ENCODE peak calls at places on chromosomes 4 and X, in six cellular contexts. Y is NCI-H510A treated with DMSO at 0.1 percent for 48 hours, H is hypothalamus, A is M059J, I is OCI-LY7, F is occipital lobe. W is an unnamed sample.

GRCh38 chr4:53804719-53805118 is 213.4 kb upstream of the LNX1 start:
- DNase-seq in Y (no peak), H (no peak), A (peak; percentile 10), F (no peak), I (peak; percentile 78), W (peak; percentile 6)

GRCh38 chr4:22488136-22488535 is 27.7 kb downstream of the ADGRA3 start:
- DNase-seq in H (no peak), A (no peak), Y (no peak), I (no peak), F (no peak), W (no peak)

GRCh38 chr4:177367336-177367735 is 57.7 kb downstream of the NEIL3 start:
- DNase-seq in F (no peak), H (no peak), Y (no peak), A (peak; percentile 11), I (peak; percentile 5), W (no peak)

GRCh38 chr4:4428966-4429875 is 42.3 kb downstream of the NSG1 start:
- DNase-seq in H (no peak), F (no peak), Y (no peak), A (no peak), I (no peak), W (no peak)

GRCh38 chr4:184766421-184766820 is 32.5 kb upstream of the CENPU start:
- DNase-seq in I (no peak), Y (no peak), A (no peak), F (no peak), H (no peak), W (no peak)

GRCh38 chr4:123452585-123452984 is 56.0 kb downstream of the SPRY1 start:
- DNase-seq in I (peak; percentile 26), H (peak; percentile 48), A (peak; percentile 90), Y (no peak), F (peak; percentile 20), W (peak; percentile 19)

GRCh38 chr4:3250956-3251690 is 2.2 kb downstream of the MSANTD1 start:
- DNase-seq in F (no peak), H (no peak), Y (no peak), I (no peak), A (peak; percentile 54), W (no peak)

GRCh38 chr4:17556498-17556897 is 20.5 kb upstream of the LAP3 start:
- DNase-seq in I (no peak), H (no peak), Y (no peak), F (no peak), A (no peak), W (no peak)

GRCh38 chrX:151870603-151871002 is 42.1 kb upstream of the MAGEA4 start:
- DNase-seq in I (no peak), A (peak; percentile 92), F (no peak), Y (no peak), H (no peak), W (no peak)

GRCh38 chrX:154002215-154002719 is 17.4 kb downstream of the IRAK1 start:
- DNase-seq in A (peak; percentile 87), H (peak; percentile 42), F (peak; percentile 49), Y (no peak), I (no peak), W (no peak)

GRCh38 chr4:48379587-48380140 is 38.3 kb downstream of the SLAIN2 start:
- DNase-seq in H (no peak), Y (no peak), F (no peak), I (no peak), A (no peak), W (no peak)

GRCh38 chrX:40310016-40310415 is 212.3 kb upstream of the BCOR start:
- DNase-seq in H (no peak), A (no peak), Y (no peak), I (no peak), F (no peak), W (no peak)

GRCh38 chr4:185209031-185209851 is at the start of gene SNX25:
- DNase-seq in H (peak; percentile 82), Y (peak; percentile 58), A (peak; percentile 75), F (peak; percentile 71), I (peak; percentile 91), W (peak; percentile 81)

GRCh38 chrX:16578218-16578617 is 71.7 kb upstream of the S100G start:
- DNase-seq in A (peak; percentile 59), H (no peak), I (no peak), Y (no peak), F (no peak), W (no peak)

GRCh38 chr4:108113229-108113628 is 55.5 kb downstream of the LEF1 start:
- DNase-seq in F (no peak), I (no peak), Y (no peak), A (no peak), H (no peak), W (no peak)

GRCh38 chrX:129523076-129524055 is at the start of gene SMARCA1:
- DNase-seq in I (no peak), H (peak; percentile 21), A (peak; percentile 69), F (peak; percentile 6), Y (peak; percentile 13), W (peak; percentile 4)

GRCh38 chr4:94634266-94634665 is 123.5 kb upstream of the BMPR1B start:
- DNase-seq in Y (no peak), I (no peak), F (no peak), A (no peak), H (no peak), W (no peak)

GRCh38 chr4:123976285-123976684 is 579.7 kb downstream of the SPRY1 start:
- DNase-seq in A (no peak), F (no peak), I (peak; percentile 87), Y (no peak), H (no peak), W (no peak)

GRCh38 chr4:182789588-182789987 is 127.6 kb downstream of the DCTD start:
- DNase-seq in I (no peak), F (no peak), Y (no peak), H (no peak), A (no peak), W (no peak)

GRCh38 chr4:102620697-102621497 is 119.7 kb downstream of the NFKB1 start:
- DNase-seq in I (peak; percentile 59), Y (peak; percentile 47), H (no peak), A (peak; percentile 79), F (peak; percentile 46), W (no peak)

GRCh38 chr4:138510053-138510452 is 267.9 kb upstream of the SLC7A11 start:
- DNase-seq in F (no peak), H (no peak), Y (no peak), I (no peak), A (peak; percentile 61), W (no peak)

GRCh38 chr4:110628321-110629213 is 5.7 kb upstream of the PITX2 start:
- DNase-seq in F (no peak), I (no peak), Y (peak; percentile 22), H (no peak), A (peak; percentile 34), W (no peak)

GRCh38 chr4:139528377-139529005 is 27.5 kb downstream of the SETD7 start:
- DNase-seq in F (no peak), Y (no peak), I (no peak), A (peak; percentile 57), H (no peak), W (no peak)

GRCh38 chr4:184375027-184375426 is 99.3 kb downstream of the IRF2 start:
- DNase-seq in A (peak; percentile 31), H (no peak), F (no peak), I (no peak), Y (no peak), W (no peak)

GRCh38 chr4:15405069-15405468 is 22.8 kb upstream of the C1QTNF7 start:
- DNase-seq in F (no peak), I (no peak), Y (no peak), H (no peak), A (no peak), W (no peak)

GRCh38 chr4:169791527-169792156 is 33.9 kb upstream of the HPF1 start:
- DNase-seq in H (peak; percentile 41), F (peak; percentile 61), A (peak; percentile 63), I (no peak), Y (peak; percentile 44), W (peak; percentile 75)

GRCh38 chrX:11886745-11887144 is 128.7 kb downstream of the MSL3 start:
- DNase-seq in F (no peak), H (no peak), I (no peak), A (peak; percentile 81), Y (no peak), W (no peak)

GRCh38 chr4:8278421-8279287 is 9.1 kb downstream of the HTRA3 start:
- DNase-seq in I (no peak), Y (no peak), F (no peak), H (no peak), A (peak; percentile 76), W (no peak)

GRCh38 chr4:129129143-129129542 is 33.2 kb downstream of the C4orf33 start:
- DNase-seq in H (no peak), I (no peak), F (no peak), Y (no peak), A (no peak), W (no peak)

GRCh38 chrX:17361620-17362019 is 13.4 kb upstream of the NHS start:
- DNase-seq in H (no peak), Y (no peak), I (peak; percentile 23), F (no peak), A (no peak), W (no peak)

W was measured in hippocampal formation.